ENCODE peak calls at places on chromosomes 7 and 10, in five cellular contexts. C, O, G, A and D are unnamed samples.

GRCh38 chr7:136912339-136912738 is 43.9 kb downstream of the CHRM2 start:
- DNase-seq in A (no peak), C (no peak), G (no peak), O (no peak), D (no peak)

GRCh38 chr7:134495546-134495945 is 31.8 kb upstream of the AKR1B10 start:
- DNase-seq in O (no peak), A (no peak), G (no peak), C (no peak), D (no peak)

GRCh38 chr7:55065511-55066229 is 46.9 kb downstream of the EGFR start:
- DNase-seq in C (peak), A (peak), O (peak), G (no peak), D (peak)

GRCh38 chr10:43671659-43672555 is 23.2 kb upstream of the ZNF32 start:
- DNase-seq in C (peak), O (peak), G (no peak), A (peak), D (no peak)

GRCh38 chr10:132713421-132714095 is 72.4 kb downstream of the NKX6-2 start:
- DNase-seq in O (no peak), A (no peak), C (no peak), G (peak), D (no peak)

GRCh38 chr7:76397409-76398183 is 11.9 kb downstream of the SSC4D start:
- DNase-seq in G (peak), O (no peak), C (peak), A (peak), D (peak)

GRCh38 chr10:29828978-29829377 is 194.2 kb upstream of the SVIL start:
- DNase-seq in C (no peak), G (no peak), O (no peak), A (no peak), D (no peak)

GRCh38 chr7:2758673-2759603 is 70.9 kb downstream of the AMZ1 start:
- DNase-seq in A (no peak), C (no peak), O (no peak), G (no peak), D (no peak)

GRCh38 chr7:12921751-12922345 is 234.4 kb downstream of the ARL4A start:
- DNase-seq in C (peak), A (no peak), G (peak), O (no peak), D (no peak)

GRCh38 chr10:64408386-64409178 is 887.4 kb downstream of the REEP3 start:
- DNase-seq in A (no peak), G (no peak), O (no peak), C (no peak), D (no peak)

GRCh38 chr7:140176271-140176701 is 497 bp downstream of the KDM7A start:
- DNase-seq in C (no peak), G (no peak), A (no peak), O (no peak), D (no peak)

GRCh38 chr10:95201736-95202135 is 7.7 kb downstream of the ACSM6 start:
- DNase-seq in A (no peak), O (no peak), G (no peak), C (peak), D (peak)

GRCh38 chr7:116226664-116227063 is 16.3 kb downstream of the TES start:
- DNase-seq in O (no peak), A (no peak), C (no peak), G (no peak), D (no peak)

GRCh38 chr7:129784783-129785456 is 167.8 kb downstream of the UBE2H start:
- DNase-seq in A (peak), O (no peak), G (no peak), C (no peak), D (no peak)

GRCh38 chr7:112112822-112113255 is 93.4 kb downstream of the DOCK4 start:
- DNase-seq in A (no peak), O (no peak), C (no peak), G (no peak), D (no peak)

GRCh38 chr10:47044741-47045140 is 133.5 kb downstream of the PTPN20 start:
- DNase-seq in C (no peak), O (no peak), A (no peak), G (peak), D (no peak)

GRCh38 chr7:5702876-5703571 is 78.4 kb downstream of the RNF216 start:
- DNase-seq in A (no peak), C (peak), O (no peak), G (peak), D (no peak)

GRCh38 chr7:91112902-91113321 is 151.3 kb upstream of the FZD1 start:
- DNase-seq in A (no peak), O (no peak), G (no peak), C (no peak), D (no peak)

GRCh38 chr10:34814228-34815173 is 595 bp downstream of the PARD3 start:
- DNase-seq in G (no peak), A (peak), O (peak), C (peak), D (no peak)

GRCh38 chr10:86756511-86757109 is at the start of gene BMPR1A:
- DNase-seq in C (peak), O (no peak), A (peak), G (no peak), D (no peak)

GRCh38 chr7:145216876-145217275 is 381.0 kb upstream of the TPK1 start:
- DNase-seq in G (no peak), O (no peak), A (no peak), C (no peak), D (no peak)

GRCh38 chr10:116728526-116729096 is 13.8 kb downstream of the HSPA12A start:
- DNase-seq in A (no peak), G (no peak), O (no peak), C (no peak), D (peak)

GRCh38 chr7:63876707-63877322 is 121.8 kb upstream of the ZNF722 start:
- DNase-seq in O (no peak), C (no peak), A (no peak), G (no peak), D (no peak)

GRCh38 chr10:125146791-125147604 is 13.4 kb downstream of the CTBP2 start:
- DNase-seq in G (no peak), A (peak), C (no peak), O (peak), D (no peak)

GRCh38 chr10:46524471-46525176 is 31.8 kb downstream of the GPRIN2 start:
- DNase-seq in O (peak), C (no peak), A (no peak), G (peak), D (peak)

GRCh38 chr7:130430841-130431713 is 9.7 kb downstream of the CEP41 start:
- DNase-seq in G (no peak), C (no peak), O (peak), A (no peak), D (no peak)

GRCh38 chr7:127943541-127944521 is 87.4 kb downstream of the LRRC4 start:
- DNase-seq in A (no peak), C (no peak), G (no peak), O (no peak), D (no peak)

GRCh38 chr7:43639858-43640491 is 57.1 kb downstream of the STK17A start:
- DNase-seq in G (no peak), O (peak), C (no peak), A (no peak), D (peak)

GRCh38 chr10:3807928-3808496 is 23.0 kb upstream of the KLF6 start:
- DNase-seq in A (no peak), O (no peak), G (no peak), C (no peak), D (no peak)

GRCh38 chr7:104093127-104093526 is 103.7 kb upstream of the RELN start:
- DNase-seq in G (no peak), A (no peak), O (no peak), C (no peak), D (no peak)

GRCh38 chr7:144515430-144515829 is 111.9 kb upstream of the NOBOX start:
- DNase-seq in A (no peak), O (no peak), G (no peak), C (no peak), D (no peak)